ENCODE peak calls at places on chromosomes 1 and 21, in seven cellular contexts. X is IMR-90, Z is mesenchymal stem cell, C is mesendoderm, N is H9, I is neuronal stem cell, V is H1. Q is an unnamed sample.

GRCh38 chr1:56473582-56474270 is 105.6 kb downstream of the PLPP3 start:
- DNase-seq in X (peak), Z (no peak), C (no peak), N (no peak), I (no peak), V (no peak), Q (no peak)

GRCh38 chr1:214271174-214271858 is 9.6 kb upstream of the SMYD2 start:
- DNase-seq in X (no peak), Z (no peak), C (peak), N (peak), I (no peak), V (no peak), Q (no peak)

GRCh38 chr1:225612265-225612664 is 40.7 kb downstream of the ENAH start:
- DNase-seq in X (no peak), Z (peak), C (no peak), N (no peak), I (no peak), V (no peak), Q (no peak)

GRCh38 chr1:178504286-178504685 is 7.5 kb upstream of the CLEC20A start:
- DNase-seq in X (no peak), Z (no peak), C (no peak), N (no peak), I (no peak), V (no peak), Q (no peak)

GRCh38 chr1:214280386-214281029 is 451 bp upstream of the SMYD2 start:
- DNase-seq in X (peak), Z (peak), C (peak), N (peak), I (peak), V (no peak), Q (peak)

GRCh38 chr1:12461764-12462163 is 156.2 kb downstream of the DHRS3 start:
- DNase-seq in X (no peak), Z (no peak), C (no peak), N (no peak), I (no peak), V (no peak), Q (peak)

GRCh38 chr1:32743380-32744062 is 41.0 kb upstream of the SYNC start:
- DNase-seq in X (no peak), Z (no peak), C (no peak), N (no peak), I (no peak), V (no peak), Q (no peak)

GRCh38 chr1:10635385-10635896 is 160.7 kb downstream of the PEX14 start:
- DNase-seq in X (peak), Z (no peak), C (no peak), N (no peak), I (no peak), V (no peak), Q (peak)

GRCh38 chr1:56286506-56286905 is 292.9 kb downstream of the PLPP3 start:
- DNase-seq in X (no peak), Z (no peak), C (no peak), N (no peak), I (no peak), V (no peak), Q (peak)

GRCh38 chr1:62241357-62242131 is 46.9 kb downstream of the L1TD1 start:
- DNase-seq in X (no peak), Z (peak), C (no peak), N (no peak), I (no peak), V (no peak), Q (no peak)

GRCh38 chr1:95197616-95198252 is 36.3 kb upstream of the RWDD3 start:
- DNase-seq in X (peak), Z (peak), C (peak), N (no peak), I (no peak), V (no peak), Q (peak)

GRCh38 chr1:19682257-19682656 is 17.6 kb downstream of the HTR6 start:
- DNase-seq in X (peak), Z (peak), C (no peak), N (no peak), I (no peak), V (no peak), Q (peak)

GRCh38 chr1:18569811-18570545 is 60.7 kb upstream of the PAX7 start:
- DNase-seq in X (no peak), Z (no peak), C (no peak), N (no peak), I (no peak), V (no peak), Q (no peak)

GRCh38 chr1:93670141-93670540 is 11.5 kb downstream of the BCAR3 start:
- DNase-seq in X (peak), Z (peak), C (no peak), N (no peak), I (no peak), V (no peak), Q (no peak)

GRCh38 chr1:62128765-62129164 is 65.9 kb upstream of the L1TD1 start:
- DNase-seq in X (no peak), Z (no peak), C (no peak), N (no peak), I (no peak), V (no peak), Q (peak)

GRCh38 chr1:157806431-157807149 is 13.3 kb downstream of the FCRL1 start:
- DNase-seq in X (no peak), Z (no peak), C (no peak), N (no peak), I (no peak), V (no peak), Q (no peak)

GRCh38 chr1:226681652-226682493 is 57.2 kb downstream of the ITPKB start:
- DNase-seq in X (no peak), Z (no peak), C (no peak), N (no peak), I (no peak), V (no peak), Q (no peak)

GRCh38 chr1:73674945-73675561 is 522.9 kb downstream of the LRRIQ3 start:
- DNase-seq in X (no peak), Z (peak), C (peak), N (no peak), I (no peak), V (no peak), Q (no peak)

GRCh38 chr1:68049941-68050878 is at the start of gene DIRAS3:
- DNase-seq in X (peak), Z (peak), C (no peak), N (no peak), I (no peak), V (no peak), Q (peak)

GRCh38 chr1:38045431-38046332 is 911 bp downstream of the POU3F1 start:
- DNase-seq in X (no peak), Z (peak), C (peak), N (peak), I (no peak), V (no peak), Q (no peak)

GRCh38 chr21:41965045-41965444 is 11.2 kb upstream of the C2CD2 start:
- DNase-seq in X (no peak), Z (no peak), C (no peak), N (no peak), I (no peak), V (no peak), Q (no peak)

GRCh38 chr1:203536575-203536974 is 42.6 kb downstream of the OPTC start:
- DNase-seq in X (peak), Z (no peak), C (no peak), N (no peak), I (no peak), V (no peak), Q (no peak)

GRCh38 chr1:38009088-38009840 is 3.3 kb upstream of the UTP11 start:
- DNase-seq in X (peak), Z (peak), C (peak), N (no peak), I (no peak), V (no peak), Q (no peak)

GRCh38 chr1:9289090-9289534 is 3.6 kb upstream of the SPSB1 start:
- DNase-seq in X (peak), Z (peak), C (peak), N (peak), I (peak), V (no peak), Q (peak)

GRCh38 chr1:199688133-199688676 is 339.3 kb upstream of the NR5A2 start:
- DNase-seq in X (no peak), Z (peak), C (peak), N (no peak), I (no peak), V (no peak), Q (no peak)

GRCh38 chr1:182781849-182782586 is 7.6 kb upstream of the NPL start:
- DNase-seq in X (peak), Z (peak), C (peak), N (peak), I (peak), V (no peak), Q (peak)

GRCh38 chr1:65795311-65795710 is 2.6 kb downstream of the PDE4B start:
- DNase-seq in X (no peak), Z (no peak), C (no peak), N (no peak), I (no peak), V (no peak), Q (no peak)

DNA sequence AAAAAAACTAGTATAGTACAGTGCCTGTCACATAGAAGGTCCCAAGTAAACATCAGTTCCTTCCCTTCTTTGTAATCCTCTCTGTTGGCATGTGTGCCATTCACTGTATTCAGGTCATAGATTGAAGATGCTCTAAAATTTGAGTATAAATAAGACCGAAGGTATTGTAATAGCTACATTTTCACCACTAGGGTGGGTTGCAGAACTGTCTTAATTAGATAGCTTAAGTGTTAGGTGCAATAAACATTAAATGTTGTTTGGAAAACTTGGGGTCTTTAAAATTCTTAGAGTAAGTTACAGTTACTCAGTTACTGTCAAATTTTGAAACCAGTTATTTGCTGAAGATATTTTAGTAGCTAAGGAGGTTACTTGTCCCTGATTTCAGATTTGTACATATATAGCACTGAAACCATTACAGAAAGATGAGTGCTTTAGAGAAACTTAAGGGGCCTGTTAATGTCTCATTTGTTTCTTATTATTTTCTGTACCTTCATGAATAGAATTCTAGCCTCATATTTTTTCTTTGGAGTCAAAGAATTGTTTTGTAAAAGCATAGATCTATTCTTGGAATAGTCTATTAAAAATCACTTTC is 24.3 kb downstream of the PER3 start:
- DNase-seq in X (peak), Z (peak), C (peak), N (no peak), I (no peak), V (no peak), Q (no peak)
- H3K4ac ChIP-seq in X (no peak), Z (no peak), C (no peak), N (no peak), I (no peak), V (no peak), Q (no peak)

GRCh38 chr1:118575060-118575459 is 390.0 kb upstream of the SPAG17 start:
- DNase-seq in X (no peak), Z (no peak), C (no peak), N (no peak), I (no peak), V (no peak), Q (no peak)

GRCh38 chr1:118578276-118578675 is 393.2 kb upstream of the SPAG17 start:
- DNase-seq in X (no peak), Z (no peak), C (no peak), N (no peak), I (no peak), V (no peak), Q (no peak)
- H3K23ac ChIP-seq in X (no peak), Z (no peak), C (no peak), N (no peak), I (no peak), V (no peak), Q (no peak)

GRCh38 chr1:42469727-42470126 is 6.6 kb downstream of the CCDC30 start:
- DNase-seq in X (no peak), Z (no peak), C (no peak), N (no peak), I (no peak), V (no peak), Q (no peak)
- H3K4me2 ChIP-seq in X (no peak), Z (no peak), C (no peak), N (no peak), I (no peak), V (no peak), Q (no peak)

GRCh38 chr1:114423455-114423854 is 87.5 kb downstream of the TRIM33 start:
- DNase-seq in X (no peak), Z (no peak), C (no peak), N (no peak), I (no peak), V (no peak), Q (no peak)
- H3K4ac ChIP-seq in X (no peak), Z (no peak), C (no peak), N (no peak), I (no peak), V (no peak), Q (no peak)

GRCh38 chr1:234234199-234234598 is 139.1 kb upstream of the COA6 start:
- DNase-seq in X (no peak), Z (no peak), C (no peak), N (peak), I (no peak), V (no peak), Q (no peak)

GRCh38 chr1:234230414-234230862 is 142.8 kb upstream of the COA6 start:
- DNase-seq in X (no peak), Z (no peak), C (peak), N (no peak), I (no peak), V (no peak), Q (no peak)

GRCh38 chr1:234229676-234230075 is 143.6 kb upstream of the COA6 start:
- DNase-seq in X (no peak), Z (no peak), C (no peak), N (no peak), I (no peak), V (no peak), Q (no peak)

GRCh38 chr1:234231061-234231892 is 142.0 kb upstream of the COA6 start:
- DNase-seq in X (no peak), Z (no peak), C (no peak), N (peak), I (no peak), V (no peak), Q (peak)

GRCh38 chr1:234231893-234232276 is 141.4 kb upstream of the COA6 start:
- DNase-seq in X (no peak), Z (no peak), C (no peak), N (no peak), I (no peak), V (no peak), Q (no peak)
- H3K23ac ChIP-seq in X (no peak), Z (no peak), C (no peak), N (no peak), I (peak), V (no peak), Q (no peak)

GRCh38 chr1:181012203-181012520 is 10.5 kb downstream of the STX6 start:
- DNase-seq in X (no peak), Z (no peak), C (no peak), N (no peak), I (no peak), V (no peak), Q (peak)
- H3K4me2 ChIP-seq in X (peak), Z (no peak), C (no peak), N (no peak), I (no peak), V (no peak), Q (no peak)

GRCh38 chr1:24993871-24994270 is 63.8 kb upstream of the RUNX3 start:
- DNase-seq in X (no peak), Z (no peak), C (no peak), N (no peak), I (no peak), V (no peak), Q (no peak)
- H3K4ac ChIP-seq in X (no peak), Z (no peak), C (no peak), N (no peak), I (no peak), V (no peak), Q (no peak)

Q was measured in trophoblast cell.